ENCODE peak calls at places on chromosomes 12 and 14, in ten cellular contexts. M is HTR-8/SVneo; C is activated CD8-positive, alpha-beta memory T cell treated with anti-CD3 and anti-CD28 coated beads for 48 hours; G is stimulated activated CD8-positive, alpha-beta memory T cell treated with anti-CD3 and anti-CD28 coated beads, Interleukin-15, amount 100 ng/mL, for 24 hours; S is HuH-7; W is BE2C; L is T-helper 17 cell; F is stimulated activated CD4-positive, alpha-beta T cell treated with anti-CD3 and anti-CD28 coated beads, Interleukin-15, amount 100 ng/mL, for 1 hour; X is WTC11; Q is endothelial cell. U is an unnamed sample.

GRCh38 chr12:122078141-122079037 is at the start of gene MLXIP:
- DNase-seq in M (peak; percentile 91), C (peak; percentile 83), G (peak; percentile 85), S (peak; percentile 88), W (peak; percentile 95), L (peak; percentile 81), F (peak; percentile 85), X (peak; percentile 91), Q (peak; percentile 90), U (peak; percentile 81)

GRCh38 chr12:46446645-46447044 is 74.1 kb upstream of the SLC38A2 start:
- DNase-seq in M (no peak), C (no peak), G (no peak), S (no peak), W (no peak), L (no peak), F (no peak), X (no peak), Q (no peak), U (no peak)

GRCh38 chr12:49030119-49030518 is 11.5 kb upstream of the PRKAG1 start:
- DNase-seq in M (no peak), C (no peak), G (no peak), S (no peak), W (no peak), L (no peak), F (no peak), X (no peak), Q (no peak), U (no peak)

GRCh38 chr12:42648061-42648460 is 58.5 kb upstream of the PRICKLE1 start:
- DNase-seq in M (no peak), C (no peak), G (no peak), S (no peak), W (no peak), L (no peak), F (no peak), X (no peak), Q (no peak), U (no peak)

GRCh38 chr14:105073720-105074600 is 8.7 kb upstream of the GPR132 start:
- DNase-seq in M (no peak), C (no peak), G (no peak), S (no peak), W (no peak), L (no peak), F (no peak), X (no peak), Q (no peak), U (no peak)

GRCh38 chr12:124992874-124993567 is 424 bp upstream of the BRI3BP start:
- DNase-seq in M (peak; percentile 64), C (peak; percentile 40), G (peak; percentile 29), S (peak; percentile 73), W (peak; percentile 81), L (peak; percentile 69), F (peak; percentile 67), X (peak; percentile 92), Q (peak; percentile 81), U (peak; percentile 66)

GRCh38 chr12:6033546-6033945 is 88.5 kb upstream of the ANO2 start:
- DNase-seq in M (no peak), C (no peak), G (no peak), S (no peak), W (no peak), L (no peak), F (no peak), X (no peak), Q (no peak), U (no peak)

GRCh38 chr12:76608070-76608469 is 48.5 kb upstream of the OSBPL8 start:
- DNase-seq in M (no peak), C (no peak), G (no peak), S (no peak), W (no peak), L (no peak), F (no peak), X (peak; percentile 12), Q (no peak), U (no peak)

U was measured in activated T-helper 1 cell treated with Interleukin-2 at 50 U/mL for 16 hours.